ENCODE peak calls at places on chromosomes 4 and X, in seven cellular contexts. G is ovary, U is NCI-H2029, N is neural crest cell, M is NCI-H82, Z is right atrium auricular region, J is endodermal cell. V is an unnamed sample.

GRCh38 chrX:72644946-72645345 is 69.2 kb downstream of the PHKA1 start:
- DNase-seq in J (no peak), G (no peak), Z (no peak), M (peak), N (no peak), U (no peak), V (no peak)

GRCh38 chr4:16505726-16506125 is 279.5 kb upstream of the TAPT1 start:
- DNase-seq in Z (no peak), J (peak), N (no peak), M (peak), U (no peak), G (no peak), V (no peak)

GRCh38 chr4:119750048-119750447 is 121.4 kb upstream of the PDE5A start:
- DNase-seq in G (no peak), Z (no peak), J (no peak), M (no peak), N (no peak), U (no peak), V (no peak)

GRCh38 chr4:77758804-77759203 is 60.4 kb downstream of the CNOT6L start:
- DNase-seq in Z (no peak), J (no peak), M (no peak), N (no peak), G (no peak), U (no peak), V (no peak)

GRCh38 chrX:3177851-3178250 is 136.6 kb downstream of the ARSF start:
- DNase-seq in G (no peak), U (no peak), M (no peak), Z (no peak), J (no peak), N (no peak), V (no peak)

GRCh38 chr4:41575665-41576064 is 37.7 kb downstream of the LIMCH1 start:
- DNase-seq in J (no peak), G (no peak), M (peak), Z (no peak), U (no peak), N (no peak), V (no peak)

GRCh38 chrX:84611843-84612636 is 109.8 kb upstream of the HDX start:
- DNase-seq in G (no peak), J (no peak), U (no peak), M (no peak), N (no peak), Z (no peak), V (no peak)

GRCh38 chr4:107854326-107855030 is 29.7 kb downstream of the SGMS2 start:
- DNase-seq in U (no peak), M (peak), G (no peak), J (no peak), N (no peak), Z (no peak), V (no peak)

GRCh38 chr4:73450398-73451004 is 14.5 kb downstream of the AFP start:
- DNase-seq in J (peak), M (peak), U (peak), G (peak), Z (peak), N (no peak), V (no peak)

GRCh38 chr4:81572398-81572797 is 100.7 kb upstream of the RASGEF1B start:
- DNase-seq in J (no peak), M (no peak), G (no peak), N (no peak), Z (no peak), U (no peak), V (no peak)

GRCh38 chr4:48944252-48944651 is 37.7 kb upstream of the OCIAD2 start:
- DNase-seq in G (no peak), M (no peak), J (no peak), U (peak), N (no peak), Z (no peak), V (no peak)

GRCh38 chr4:52823478-52824092 is 38.5 kb upstream of the RASL11B start:
- DNase-seq in J (no peak), N (no peak), M (no peak), U (peak), G (no peak), Z (no peak), V (no peak)

GRCh38 chr4:128684031-128684430 is 125.5 kb upstream of the JADE1 start:
- DNase-seq in U (no peak), N (no peak), Z (no peak), G (no peak), J (no peak), M (no peak), V (no peak)

GRCh38 chrX:108332281-108332680 is 105.9 kb downstream of the COL4A6 start:
- DNase-seq in N (no peak), G (no peak), J (no peak), M (no peak), U (no peak), Z (no peak), V (no peak)

GRCh38 chr4:11297201-11297600 is 131.5 kb downstream of the HS3ST1 start:
- DNase-seq in G (no peak), N (no peak), M (no peak), J (no peak), Z (no peak), U (no peak), V (no peak)

V was measured in coronary artery.